ENCODE peak calls at places on chromosomes 4 and X, in four cellular contexts. P, D, G and T are unnamed samples.

GRCh38 chr4:144615182-144615581 is 30.8 kb upstream of the HHIP start:
- DNase-seq in G (no peak), D (no peak), P (no peak), T (no peak)

GRCh38 chr4:48851651-48852050 is 20.8 kb downstream of the OCIAD1 start:
- DNase-seq in G (no peak), D (no peak), P (no peak), T (no peak)

GRCh38 chrX:103831342-103831802 is 685 bp downstream of the RAB9B start:
- DNase-seq in G (no peak), P (no peak), D (no peak), T (peak; percentile 70)

GRCh38 chr4:52869196-52869595 is 7.1 kb downstream of the RASL11B start:
- DNase-seq in G (no peak), D (peak; percentile 91), P (no peak), T (no peak)

GRCh38 chr4:79855081-79855480 is 217.9 kb downstream of the ANTXR2 start:
- DNase-seq in P (no peak), D (no peak), G (no peak), T (no peak)

GRCh38 chrX:17590892-17591740 is 146.2 kb upstream of the SCML1 start:
- DNase-seq in P (peak; percentile 49), G (peak; percentile 86), D (peak; percentile 77), T (peak; percentile 46)

GRCh38 chrX:25968920-25969319 is 169.2 kb upstream of the MAGEB18 start:
- DNase-seq in D (no peak), G (peak; percentile 88), P (no peak), T (no peak)

GRCh38 chr4:138190452-138190858 is 51.7 kb downstream of the SLC7A11 start:
- DNase-seq in P (no peak), G (no peak), D (no peak), T (no peak)

GRCh38 chr4:125551451-125551850 is 236.7 kb downstream of the FAT4 start:
- DNase-seq in D (no peak), G (no peak), P (no peak), T (no peak)

GRCh38 chrX:40157228-40158035 is 59.7 kb upstream of the BCOR start:
- DNase-seq in G (peak; percentile 82), P (no peak), D (no peak), T (no peak)

GRCh38 chrX:102745513-102746133 is 25.1 kb downstream of the GPRASP3 start:
- DNase-seq in G (peak; percentile 78), P (no peak), D (no peak), T (no peak)

GRCh38 chr4:101331017-101331416 is 16.3 kb downstream of the PPP3CA start:
- DNase-seq in P (no peak), G (no peak), D (no peak), T (peak; percentile 55)

GRCh38 chr4:82380344-82380743 is 6.6 kb upstream of the HNRNPD start:
- DNase-seq in D (no peak), G (no peak), P (peak; percentile 53), T (no peak)

GRCh38 chr4:165177725-165178666 is 29.4 kb upstream of the KLHL2 start:
- DNase-seq in P (no peak), G (no peak), D (no peak), T (no peak)

GRCh38 chrX:21666252-21666651 is 8.1 kb upstream of the KLHL34 start:
- DNase-seq in G (no peak), D (no peak), P (no peak), T (no peak)

GRCh38 chr4:78704981-78705757 is 71.0 kb upstream of the BMP2K start:
- DNase-seq in G (no peak), P (no peak), D (no peak), T (peak; percentile 55)

GRCh38 chr4:139912423-139912822 is 241.6 kb downstream of the MAML3 start:
- DNase-seq in P (no peak), D (no peak), G (no peak), T (no peak)

GRCh38 chrX:120768254-120768653 is 107.4 kb downstream of the CT47B1 start:
- DNase-seq in G (no peak), P (no peak), D (no peak), T (no peak)

GRCh38 chr4:173443121-173443520 is 44.2 kb upstream of the SCRG1 start:
- DNase-seq in D (no peak), G (no peak), P (no peak), T (no peak)

GRCh38 chrX:154718607-154719006 is 32.3 kb downstream of the GAB3 start:
- DNase-seq in P (no peak), D (no peak), G (no peak), T (no peak)

GRCh38 chrX:13761606-13762005 is 27.1 kb downstream of the OFD1 start:
- DNase-seq in D (no peak), P (no peak), G (peak; percentile 69), T (no peak)

GRCh38 chr4:170990989-170991589 is 822.1 kb upstream of the GALNTL6 start:
- DNase-seq in G (peak; percentile 80), P (peak; percentile 37), D (no peak), T (no peak)

GRCh38 chr4:153348006-153348405 is 3.5 kb downstream of the MND1 start:
- DNase-seq in G (no peak), D (no peak), P (no peak), T (no peak)
- TF ChIP-seq CTCF in G (no peak), D (no peak), P (no peak), T (no peak)

GRCh38 chr4:185730387-185730786 is 81.6 kb downstream of the SORBS2 start:
- DNase-seq in G (no peak), P (no peak), D (no peak), T (no peak)
- H3K27ac ChIP-seq in G (no peak overlapping the region), P (no peak overlapping the region), D (peak overlapping the region; percentile 89), T (peak overlapping the region; percentile 84)

GRCh38 chr4:15197005-15197404 is 194.7 kb downstream of the CPEB2 start:
- DNase-seq in G (peak; percentile 75), P (no peak), D (no peak), T (peak; percentile 5)
- TF ChIP-seq CTCF in G (peak; percentile 77), P (peak; percentile 41), D (no peak), T (no peak)

GRCh38 chrX:74453178-74453577 is 31.9 kb downstream of the SLC16A2 start:
- DNase-seq in G (no peak), D (no peak), P (no peak), T (peak; percentile 41)
- H3K27ac ChIP-seq in G (no peak overlapping the region), D (no peak overlapping the region), P (no peak overlapping the region), T (no peak overlapping the region)

DNA sequence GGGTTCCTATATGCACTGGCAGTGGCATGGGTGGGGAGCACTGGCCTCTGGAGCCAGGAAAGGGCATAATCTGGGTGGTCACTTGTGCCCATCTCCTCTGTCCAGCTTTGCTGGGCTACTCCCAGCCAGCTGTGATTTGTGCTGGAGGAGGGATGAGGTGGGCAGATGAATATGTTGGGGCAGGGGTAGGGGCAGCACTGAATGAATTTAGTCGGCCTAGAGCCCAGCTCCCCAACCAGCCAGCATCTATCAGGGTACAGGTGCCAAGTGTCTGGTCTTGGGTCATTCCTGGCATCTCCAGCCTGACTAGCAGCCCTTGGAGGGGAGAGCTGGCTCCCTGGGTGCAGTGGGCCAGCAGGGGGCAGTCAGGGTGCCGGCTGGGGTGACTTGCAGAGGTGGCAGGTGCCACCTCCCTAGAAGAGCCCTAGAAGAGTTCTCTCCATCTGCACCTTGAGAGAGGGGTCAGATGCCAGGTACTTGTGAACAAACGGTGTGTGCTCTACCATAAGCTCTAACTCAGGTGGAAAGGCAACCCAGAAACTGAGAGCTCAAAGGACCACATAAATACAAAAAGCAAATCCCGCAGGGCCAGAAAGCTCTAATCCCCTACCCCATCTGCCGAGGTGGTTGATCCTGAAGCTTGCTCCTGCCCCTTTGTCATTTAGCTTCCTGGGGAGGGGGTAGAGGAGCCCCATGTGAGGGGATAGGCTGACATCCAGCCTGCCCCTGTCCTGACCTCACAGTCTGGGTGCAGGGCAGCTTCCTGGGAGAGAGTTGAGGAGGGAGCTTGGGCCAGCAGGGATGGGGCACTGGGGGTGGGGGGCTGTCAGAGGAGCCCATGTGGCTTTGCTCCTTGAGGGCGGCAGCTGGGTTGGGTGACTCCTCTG is 2.2 kb downstream of the SORCS2 start:
- DNase-seq in D (peak; percentile 60), P (no peak), G (peak; percentile 66), T (no peak)
- TF ChIP-seq CTCF in D (no peak), P (peak; percentile 51), G (peak; percentile 63), T (no peak)

GRCh38 chr4:116551798-116552197 is 533.6 kb downstream of the TRAM1L1 start:
- DNase-seq in D (no peak), P (no peak), G (no peak), T (no peak)
- H3K27ac ChIP-seq in D (no peak overlapping the region), P (no peak overlapping the region), G (no peak overlapping the region), T (no peak overlapping the region)

GRCh38 chr4:152099555-152099954 is 338.7 kb upstream of the GATB start:
- DNase-seq in D (no peak), P (no peak), G (no peak), T (no peak)
- TF ChIP-seq CTCF in D (no peak), P (peak; percentile 47), G (peak; percentile 23), T (no peak)